ENCODE peak calls at places on chromosome 7, in ten cellular contexts. G is tibial nerve, V is testis, D is cardiac fibroblast, U is colonic mucosa, C is ascending aorta, X is AG04450, Z is vagina, R is epithelial cell of esophagus, T is lower lobe of right lung. F is an unnamed sample.

GRCh38 chr7:157507987-157508386 is 171.2 kb downstream of the DNAJB6 start:
- DNase-seq in G (no peak), V (peak; percentile 2), D (no peak), U (no peak), C (no peak), X (no peak), Z (no peak), R (no peak), T (no peak), F (no peak)

GRCh38 chr7:139047970-139048369 is 12.1 kb upstream of the ZC3HAV1L start:
- DNase-seq in G (no peak), V (no peak), D (no peak), U (no peak), C (no peak), X (no peak), Z (no peak), R (no peak), T (no peak), F (no peak)

GRCh38 chr7:36790280-36790679 is 66.0 kb upstream of the AOAH start:
- DNase-seq in G (no peak), V (no peak), D (no peak), U (no peak), C (no peak), X (no peak), Z (no peak), R (no peak), T (no peak), F (no peak)

GRCh38 chr7:28686418-28686800 is 271.7 kb downstream of the TRIL start:
- DNase-seq in G (no peak), V (no peak), D (peak; percentile 59), U (no peak), C (no peak), X (peak; percentile 38), Z (peak; percentile 88), R (peak; percentile 68), T (no peak), F (peak; percentile 62)

GRCh38 chr7:42077276-42078135 is 159.5 kb downstream of the GLI3 start:
- DNase-seq in G (no peak), V (no peak), D (peak; percentile 37), U (no peak), C (no peak), X (no peak), Z (no peak), R (peak; percentile 54), T (no peak), F (no peak)

GRCh38 chr7:74028321-74028812 is 394 bp downstream of the ELN start:
- DNase-seq in G (no peak), V (no peak), D (no peak), U (no peak), C (no peak), X (no peak), Z (no peak), R (no peak), T (no peak), F (no peak)

GRCh38 chr7:22894585-22894984 is 71.9 kb upstream of the TOMM7 start:
- DNase-seq in G (no peak), V (no peak), D (no peak), U (no peak), C (no peak), X (no peak), Z (no peak), R (no peak), T (no peak), F (no peak)

GRCh38 chr7:47540387-47541093 is 41.4 kb downstream of the TNS3 start:
- DNase-seq in G (no peak), V (no peak), D (no peak), U (no peak), C (no peak), X (no peak), Z (no peak), R (no peak), T (no peak), F (no peak)

GRCh38 chr7:28996836-28997235 is 38.7 kb upstream of the TRIL start:
- DNase-seq in G (no peak), V (no peak), D (peak; percentile 41), U (no peak), C (no peak), X (no peak), Z (no peak), R (peak; percentile 27), T (no peak), F (no peak)

GRCh38 chr7:129775695-129776396 is 164.3 kb downstream of the NRF1 start:
- DNase-seq in G (no peak), V (no peak), D (no peak), U (no peak), C (no peak), X (no peak), Z (no peak), R (no peak), T (no peak), F (no peak)

GRCh38 chr7:92953657-92954056 is 117.3 kb upstream of the CDK6 start:
- DNase-seq in G (no peak), V (no peak), D (no peak), U (no peak), C (no peak), X (no peak), Z (no peak), R (peak; percentile 15), T (no peak), F (no peak)

GRCh38 chr7:93203496-93203895 is 22.8 kb downstream of the HEPACAM2 start:
- DNase-seq in G (no peak), V (no peak), D (no peak), U (peak; percentile 58), C (no peak), X (no peak), Z (no peak), R (no peak), T (no peak), F (no peak)

GRCh38 chr7:138515001-138515528 is 55.0 kb downstream of the TRIM24 start:
- DNase-seq in G (no peak), V (no peak), D (no peak), U (no peak), C (no peak), X (no peak), Z (no peak), R (no peak), T (no peak), F (no peak)

GRCh38 chr7:139071683-139072082 is 35.8 kb upstream of the ZC3HAV1L start:
- DNase-seq in G (no peak), V (no peak), D (no peak), U (no peak), C (no peak), X (no peak), Z (no peak), R (no peak), T (no peak), F (no peak)

GRCh38 chr7:133919810-133920209 is 207.3 kb upstream of the LRGUK start:
- DNase-seq in G (no peak), V (no peak), D (peak; percentile 5), U (no peak), C (no peak), X (no peak), Z (no peak), R (no peak), T (no peak), F (no peak)
- H3K4me3 ChIP-seq in G (no peak overlapping the region), V (no peak overlapping the region), D (no peak overlapping the region), U (no peak overlapping the region), C (no peak overlapping the region), X (no peak overlapping the region), Z (no peak overlapping the region), R (no peak overlapping the region), T (no peak overlapping the region), F (no peak overlapping the region)

GRCh38 chr7:154777023-154777422 is 225.9 kb downstream of the PAXIP1 start:
- DNase-seq in G (no peak), V (no peak), D (no peak), U (no peak), C (no peak), X (no peak), Z (no peak), R (peak; percentile 14), T (no peak), F (no peak)
- TF ChIP-seq CTCF in G (no peak), V (no peak), D (no peak), U (no peak), C (no peak), X (no peak), Z (no peak), R (no peak), T (no peak), F (peak; percentile 15)

GRCh38 chr7:103855671-103856070 is 133.8 kb downstream of the RELN start:
- DNase-seq in G (no peak), V (no peak), D (no peak), U (no peak), C (no peak), X (no peak), Z (no peak), R (no peak), T (no peak), F (no peak)
- H3K4me3 ChIP-seq in G (no peak overlapping the region), V (no peak overlapping the region), D (no peak overlapping the region), U (no peak overlapping the region), C (no peak overlapping the region), X (no peak overlapping the region), Z (no peak overlapping the region), R (no peak overlapping the region), T (no peak overlapping the region), F (no peak overlapping the region)

DNA sequence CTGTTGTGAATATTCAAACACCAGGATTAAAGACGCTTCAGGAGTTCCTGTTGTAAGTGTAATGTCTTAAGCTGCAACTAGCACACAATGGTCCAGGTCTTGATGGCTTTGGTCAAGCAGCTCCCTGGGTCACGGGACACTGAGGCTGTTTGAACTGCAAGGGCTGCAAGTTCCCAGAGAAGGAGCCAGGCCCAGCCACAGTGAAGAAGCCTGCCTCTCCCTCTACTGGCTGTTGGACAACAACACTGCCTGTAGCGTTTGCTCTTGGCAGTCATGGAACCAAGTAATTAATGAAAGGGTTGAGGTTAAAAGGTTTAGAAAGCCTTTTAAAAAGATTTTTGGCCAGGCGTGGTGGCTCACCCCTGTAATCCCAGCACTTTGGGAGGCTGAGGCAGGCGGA is 31.9 kb upstream of the GUSB start:
- DNase-seq in G (no peak), V (peak; percentile 81), D (peak; percentile 78), U (no peak), C (no peak), X (no peak), Z (no peak), R (peak; percentile 30), T (peak; percentile 60), F (peak; percentile 39)
- TF ChIP-seq CTCF in G (no peak), V (peak; percentile 38), D (peak; percentile 75), U (no peak), C (no peak), X (peak; percentile 77), Z (no peak), R (peak; percentile 50), T (peak; percentile 35), F (peak; percentile 71)

GRCh38 chr7:117097860-117098259 is 144.6 kb downstream of the ST7 start:
- DNase-seq in G (no peak), V (no peak), D (no peak), U (no peak), C (no peak), X (no peak), Z (no peak), R (no peak), T (no peak), F (no peak)
- H3K4me3 ChIP-seq in G (no peak overlapping the region), V (no peak overlapping the region), D (no peak overlapping the region), U (no peak overlapping the region), C (no peak overlapping the region), X (no peak overlapping the region), Z (no peak overlapping the region), R (no peak overlapping the region), T (no peak overlapping the region), F (no peak overlapping the region)

F was measured in astrocyte of the cerebellum.